ENCODE peak calls at places on chromosomes 16 and 17, in six cellular contexts. K is HCT116, G is SK-N-SH, W is K562, Y is H1, T is GM12878. V is an unnamed sample.

GRCh38 chr17:49450181-49450580 is 35.5 kb upstream of the PHB1 start:
- DNase-seq in W (no peak), T (no peak), K (no peak), G (no peak), Y (no peak), V (no peak)

GRCh38 chr16:50844840-50845239 is 103.0 kb downstream of the CYLD start:
- DNase-seq in Y (no peak), K (no peak), W (no peak), T (no peak), G (no peak), V (no peak)

GRCh38 chr17:41678411-41678906 is 10.2 kb upstream of the EIF1 start:
- DNase-seq in T (peak; percentile 45), K (no peak), G (no peak), W (peak; percentile 68), Y (no peak), V (no peak)

GRCh38 chr16:59259074-59259963 is 525.2 kb upstream of the GOT2 start:
- DNase-seq in G (no peak), Y (no peak), W (no peak), T (no peak), K (no peak), V (no peak)

GRCh38 chr17:81727324-81728031 is 15.4 kb downstream of the SLC25A10 start:
- DNase-seq in G (no peak), K (no peak), T (no peak), Y (no peak), W (no peak), V (peak; percentile 94)

GRCh38 chr17:5011928-5012327 is 14.2 kb downstream of the KIF1C start:
- DNase-seq in T (peak; percentile 53), Y (no peak), W (no peak), K (no peak), G (no peak), V (no peak)

GRCh38 chr17:55410722-55411462 is 10.7 kb downstream of the MMD start:
- DNase-seq in Y (no peak), K (no peak), W (no peak), T (no peak), G (peak; percentile 53), V (no peak)

GRCh38 chr16:15715221-15715620 is 65.2 kb downstream of the NDE1 start:
- DNase-seq in T (no peak), K (no peak), W (no peak), Y (no peak), G (no peak), V (no peak)

GRCh38 chr16:11047057-11047456 is 102.7 kb downstream of the CLEC16A start:
- DNase-seq in K (no peak), W (no peak), T (no peak), G (peak; percentile 54), Y (no peak), V (no peak)

GRCh38 chr16:89822188-89823086 is 5.8 kb upstream of the SPIRE2 start:
- DNase-seq in W (no peak), T (no peak), G (no peak), K (no peak), Y (no peak), V (no peak)

GRCh38 chr16:84165746-84166145 is 20.6 kb downstream of the DNAAF1 start:
- DNase-seq in T (no peak), K (no peak), W (no peak), G (no peak), Y (no peak), V (no peak)

GRCh38 chr17:9811086-9811485 is 10.8 kb downstream of the GSG1L2 start:
- DNase-seq in T (no peak), Y (no peak), W (no peak), K (no peak), G (no peak), V (no peak)

GRCh38 chr17:75228305-75228704 is 22.8 kb downstream of the NUP85 start:
- DNase-seq in Y (no peak), G (no peak), W (no peak), K (no peak), T (no peak), V (no peak)

GRCh38 chr17:32256012-32256694 is 9.5 kb upstream of the RHBDL3 start:
- DNase-seq in Y (no peak), T (no peak), W (no peak), K (no peak), G (no peak), V (no peak)

GRCh38 chr17:67276075-67276474 is 31.1 kb upstream of the HELZ start:
- DNase-seq in W (no peak), K (peak; percentile 40), G (no peak), Y (peak; percentile 60), T (no peak), V (peak; percentile 77)

DNA sequence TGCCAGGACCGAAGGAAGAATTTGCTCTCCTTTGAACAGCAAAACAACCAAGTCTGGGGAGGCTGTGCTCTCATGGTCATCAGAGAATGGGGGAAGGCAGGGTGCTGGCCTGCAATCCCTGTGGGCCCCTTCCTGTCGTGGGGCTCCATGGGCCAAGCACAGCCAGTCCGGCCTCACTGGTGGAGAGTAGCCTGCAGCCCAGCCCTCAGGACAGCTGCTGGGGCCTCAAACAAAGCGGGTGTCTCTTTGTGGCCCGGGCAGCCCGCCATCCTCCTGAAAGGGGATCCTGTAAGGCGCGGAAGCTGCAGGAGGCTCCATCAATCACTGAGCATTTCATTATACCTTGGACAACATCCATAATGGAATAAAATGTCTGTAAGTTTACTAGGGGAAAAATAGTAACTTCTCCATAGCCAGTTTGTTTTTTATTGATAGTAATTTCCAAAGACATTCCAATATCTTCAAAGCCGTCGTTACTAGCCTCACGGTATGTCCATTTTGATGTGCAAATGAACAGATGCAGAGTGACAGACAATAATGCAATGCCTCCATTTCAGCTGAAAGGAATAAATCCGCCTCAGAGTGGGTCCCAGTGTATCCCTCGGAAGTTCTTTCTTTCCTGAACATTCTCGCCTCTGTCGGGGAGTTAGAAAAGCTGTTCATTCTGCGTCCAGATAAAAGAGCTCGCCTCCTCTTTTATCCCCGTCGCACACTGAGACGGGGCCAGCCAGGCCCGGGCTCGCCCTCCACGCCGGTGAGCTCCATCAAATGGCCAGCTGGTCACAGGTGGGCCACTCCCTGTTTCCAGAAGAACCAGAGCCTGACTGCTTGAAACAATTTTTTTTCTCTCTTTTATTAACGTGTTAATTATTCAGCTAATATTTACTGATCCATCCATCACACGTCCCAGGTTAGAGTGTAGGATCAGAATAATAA is 14.3 kb downstream of the WSCD1 start:
- DNase-seq in K (no peak), T (no peak), W (no peak), G (no peak), Y (no peak), V (no peak)
- TF ChIP-seq JUND in K (no peak), T (no peak), W (no peak), G (no peak), Y (no peak), V (no peak)

DNA sequence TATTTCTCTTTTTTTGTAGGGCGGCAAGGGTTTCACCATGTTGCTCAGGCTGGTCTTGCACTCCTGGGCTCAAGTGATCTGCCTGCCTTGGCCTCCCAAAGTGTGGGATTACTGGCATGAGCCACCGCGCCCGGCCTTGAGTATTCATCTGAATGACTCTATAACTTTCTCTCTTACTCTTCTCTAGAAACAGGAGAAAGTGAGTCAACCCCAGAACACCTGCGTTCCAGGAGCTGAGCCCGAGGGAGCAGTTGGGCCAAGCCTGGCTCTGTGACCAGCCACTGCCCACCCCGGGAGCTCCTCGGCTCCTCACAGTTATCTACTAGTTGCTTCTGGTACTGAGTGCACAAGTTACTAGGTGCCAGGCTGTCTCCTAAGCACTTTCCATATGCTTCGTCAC is 32.0 kb upstream of the MTSS2 start:
- DNase-seq in K (no peak), G (no peak), T (no peak), W (no peak), Y (no peak), V (no peak)
- TF ChIP-seq JUND in K (no peak), G (no peak), T (no peak), W (no peak), Y (no peak), V (no peak)

GRCh38 chr17:64661981-64662773 is at the start of gene SMURF2:
- DNase-seq in K (no peak), T (no peak), W (peak; percentile 92), G (peak; percentile 100), Y (peak; percentile 83), V (peak; percentile 83)
- TF ChIP-seq JUND in K (no peak), T (no peak), W (no peak), G (no peak), Y (no peak), V (no peak)

GRCh38 chr16:66927918-66928649 is 2.7 kb upstream of the RRAD start:
- DNase-seq in G (no peak), Y (no peak), W (no peak), K (no peak), T (no peak), V (no peak)
- TF ChIP-seq JUND in G (no peak), Y (no peak), W (no peak), K (no peak), T (no peak), V (no peak)

V was measured in T47D.